ENCODE peak calls at places on chromosome 22, in eight cellular contexts. R, N, M, Y, X, V, S and T are unnamed samples.

GRCh38 chr22:50059185-50059880 is 1.2 kb upstream of the TTLL8 start:
- DNase-seq in R (no peak), N (no peak), M (no peak), Y (peak; percentile 58), X (peak; percentile 61), V (no peak), S (no peak), T (peak; percentile 68)

GRCh38 chr22:23053912-23054530 is 16.3 kb upstream of the GNAZ start:
- DNase-seq in R (no peak), N (no peak), M (no peak), Y (no peak), X (no peak), V (no peak), S (no peak), T (no peak)

GRCh38 chr22:47322854-47323253 is 560.4 kb downstream of the TBC1D22A start:
- DNase-seq in R (no peak), N (no peak), M (no peak), Y (no peak), X (no peak), V (no peak), S (no peak), T (no peak)

GRCh38 chr22:38437416-38437815 is 17.6 kb downstream of the KCNJ4 start:
- DNase-seq in R (no peak), N (no peak), M (no peak), Y (no peak), X (no peak), V (no peak), S (no peak), T (no peak)

GRCh38 chr22:23904855-23905254 is 10.7 kb downstream of the MIF start:
- DNase-seq in R (no peak), N (no peak), M (no peak), Y (no peak), X (peak; percentile 36), V (no peak), S (peak; percentile 84), T (no peak)

GRCh38 chr22:35154937-35155387 is 89.0 kb downstream of the ISX start:
- DNase-seq in R (peak; percentile 4), N (no peak), M (no peak), Y (peak; percentile 60), X (peak; percentile 50), V (no peak), S (no peak), T (peak; percentile 44)

GRCh38 chr22:47954107-47954506 is 1191.7 kb downstream of the TBC1D22A start:
- DNase-seq in R (no peak), N (no peak), M (no peak), Y (no peak), X (no peak), V (no peak), S (no peak), T (no peak)

GRCh38 chr22:38125731-38126344 is 15.4 kb upstream of the BAIAP2L2 start:
- DNase-seq in R (no peak), N (no peak), M (no peak), Y (no peak), X (no peak), V (no peak), S (no peak), T (no peak)

GRCh38 chr22:48869161-48869560 is 958.5 kb downstream of the BRD1 start:
- DNase-seq in R (no peak), N (no peak), M (no peak), Y (no peak), X (no peak), V (no peak), S (no peak), T (no peak)

GRCh38 chr22:31613904-31614296 is 48.1 kb downstream of the PISD start:
- DNase-seq in R (no peak), N (no peak), M (no peak), Y (no peak), X (no peak), V (no peak), S (no peak), T (no peak)